ENCODE peak calls at places on chromosomes 13 and 19, in six cellular contexts. B is stimulated activated CD4-positive, alpha-beta T cell treated with anti-CD3 and anti-CD28 coated beads, Interleukin-12 subunit alpha, Interleukin-12 subunit beta, amount 100 ng/mL, for 4 hours; A is endothelial cell of umbilical vein; Y is T follicular helper cell; S is GM19239; N is EL. K is an unnamed sample.

GRCh38 chr19:49071860-49072547 is 495 bp downstream of the KCNA7 start:
- DNase-seq in B (no peak), A (no peak), Y (no peak), S (no peak), N (no peak), K (no peak)

GRCh38 chr19:19774354-19775033 is 41.6 kb upstream of the ZNF14 start:
- DNase-seq in B (no peak), A (no peak), Y (no peak), S (no peak), N (no peak), K (no peak)

GRCh38 chr19:3479177-3479818 is 1.0 kb downstream of the SMIM24 start:
- DNase-seq in B (no peak), A (no peak), Y (peak), S (no peak), N (peak), K (peak)

GRCh38 chr13:21849323-21849722 is 178.4 kb downstream of the FGF9 start:
- DNase-seq in B (no peak), A (no peak), Y (no peak), S (peak), N (no peak), K (no peak)

GRCh38 chr19:17073869-17074627 is 1.2 kb downstream of the HAUS8 start:
- DNase-seq in B (no peak), A (no peak), Y (no peak), S (no peak), N (peak), K (no peak)

GRCh38 chr13:31421756-31422155 is 222.0 kb downstream of the B3GLCT start:
- DNase-seq in B (no peak), A (no peak), Y (no peak), S (no peak), N (no peak), K (no peak)

GRCh38 chr19:30704716-30705115 is 332.5 kb downstream of the ZNF536 start:
- DNase-seq in B (no peak), A (no peak), Y (no peak), S (no peak), N (no peak), K (no peak)

GRCh38 chr13:25420161-25420560 is 48.4 kb downstream of the ATP8A2 start:
- DNase-seq in B (no peak), A (no peak), Y (no peak), S (no peak), N (no peak), K (no peak)

GRCh38 chr19:13748169-13748884 is 16.0 kb upstream of the MRI1 start:
- DNase-seq in B (no peak), A (peak), Y (no peak), S (no peak), N (peak), K (peak)

GRCh38 chr19:16274466-16274865 is 50.2 kb upstream of the KLF2 start:
- DNase-seq in B (no peak), A (no peak), Y (no peak), S (no peak), N (no peak), K (no peak)

GRCh38 chr19:18617562-18617961 is 4.9 kb downstream of the TMEM59L start:
- DNase-seq in B (no peak), A (no peak), Y (no peak), S (no peak), N (no peak), K (no peak)

GRCh38 chr19:46634656-46635218 is 1.3 kb downstream of the GNG8 start:
- DNase-seq in B (no peak), A (no peak), Y (no peak), S (no peak), N (no peak), K (no peak)

GRCh38 chr19:42197375-42197817 is 20.1 kb downstream of the DEDD2 start:
- DNase-seq in B (no peak), A (no peak), Y (no peak), S (no peak), N (no peak), K (no peak)

GRCh38 chr13:24127116-24127631 is 33.3 kb upstream of the SPATA13 start:
- DNase-seq in B (no peak), A (no peak), Y (no peak), S (no peak), N (no peak), K (no peak)

GRCh38 chr13:27878274-27878673 is 41.5 kb upstream of the PDX1 start:
- DNase-seq in B (no peak), A (no peak), Y (no peak), S (no peak), N (no peak), K (no peak)

GRCh38 chr19:16193466-16193865 is 4.2 kb upstream of the AP1M1 start:
- DNase-seq in B (no peak), A (no peak), Y (no peak), S (no peak), N (no peak), K (no peak)

GRCh38 chr19:11247391-11247790 is 8.0 kb downstream of the ANGPTL8 start:
- DNase-seq in B (no peak), A (no peak), Y (no peak), S (no peak), N (no peak), K (peak)

GRCh38 chr13:75547917-75548316 is 1.7 kb upstream of the UCHL3 start:
- DNase-seq in B (no peak), A (no peak), Y (no peak), S (no peak), N (no peak), K (no peak)

GRCh38 chr19:14809272-14810057 is 25.5 kb downstream of the OR7A5 start:
- DNase-seq in B (no peak), A (no peak), Y (no peak), S (no peak), N (no peak), K (peak)

GRCh38 chr19:11264452-11265176 is 2.3 kb upstream of the DOCK6 start:
- DNase-seq in B (no peak), A (peak), Y (no peak), S (no peak), N (no peak), K (no peak)

GRCh38 chr13:111095031-111095840 is 19.9 kb upstream of the ARHGEF7 start:
- DNase-seq in B (no peak), A (no peak), Y (no peak), S (no peak), N (no peak), K (no peak)

GRCh38 chr13:29435125-29435911 is 160.2 kb downstream of the SLC7A1 start:
- DNase-seq in B (no peak), A (no peak), Y (no peak), S (no peak), N (peak), K (peak)

GRCh38 chr13:51502206-51502651 is 49.4 kb upstream of the INTS6 start:
- DNase-seq in B (no peak), A (no peak), Y (no peak), S (peak), N (peak), K (no peak)

GRCh38 chr19:31339405-31339804 is 9.8 kb downstream of the TSHZ3 start:
- DNase-seq in B (no peak), A (no peak), Y (no peak), S (no peak), N (no peak), K (no peak)

GRCh38 chr19:33535176-33535575 is 13.6 kb upstream of the PEPD start:
- DNase-seq in B (no peak), A (no peak), Y (no peak), S (no peak), N (no peak), K (no peak)

GRCh38 chr19:39001016-39001415 is 25.5 kb upstream of the FBXO17 start:
- DNase-seq in B (no peak), A (no peak), Y (no peak), S (no peak), N (no peak), K (no peak)

GRCh38 chr19:2188708-2189385 is 25.1 kb downstream of the DOT1L start:
- DNase-seq in B (no peak), A (no peak), Y (no peak), S (no peak), N (peak), K (peak)